ENCODE peak calls at places on chromosomes 5 and 9, in five cellular contexts. One of them, this sample, is unnamed.

GRCh38 chr9:78296893-78297671 is at the start of gene PSAT1:
- DNase-seq in IMR-90: peak
- DNase-seq in H1: peak
- DNase-seq in neuronal stem cell: peak
- DNase-seq in mesendoderm: peak
- DNase-seq in this sample: peak

GRCh38 chr9:37383876-37384715 is 38.4 kb upstream of the GRHPR start:
- DNase-seq in mesendoderm: no peak
- DNase-seq in H1: no peak
- DNase-seq in neuronal stem cell: no peak
- DNase-seq in IMR-90: no peak
- DNase-seq in this sample: no peak

GRCh38 chr5:133469252-133469651 is 143.1 kb downstream of the FSTL4 start:
- DNase-seq in IMR-90: no peak
- DNase-seq in H1: no peak
- DNase-seq in neuronal stem cell: no peak
- DNase-seq in mesendoderm: no peak
- DNase-seq in this sample: no peak

GRCh38 chr5:99019812-99020697 is 91.2 kb upstream of the CHD1 start:
- DNase-seq in IMR-90: peak
- DNase-seq in neuronal stem cell: no peak
- DNase-seq in mesendoderm: no peak
- DNase-seq in H1: no peak
- DNase-seq in this sample: no peak

GRCh38 chr9:137694236-137694959 is 75.6 kb downstream of the EHMT1 start:
- DNase-seq in neuronal stem cell: no peak
- DNase-seq in mesendoderm: no peak
- DNase-seq in H1: no peak
- DNase-seq in IMR-90: no peak
- DNase-seq in this sample: peak

GRCh38 chr9:114905160-114905940 is 25.0 kb downstream of the TNFSF8 start:
- DNase-seq in H1: no peak
- DNase-seq in mesendoderm: no peak
- DNase-seq in neuronal stem cell: no peak
- DNase-seq in IMR-90: no peak
- DNase-seq in this sample: no peak

GRCh38 chr5:93829346-93829745 is 87.9 kb upstream of the POU5F2 start:
- DNase-seq in IMR-90: peak
- DNase-seq in neuronal stem cell: no peak
- DNase-seq in mesendoderm: no peak
- DNase-seq in H1: no peak
- DNase-seq in this sample: no peak

GRCh38 chr5:39068099-39068498 is 6.1 kb downstream of the RICTOR start:
- DNase-seq in H1: no peak
- DNase-seq in mesendoderm: peak
- DNase-seq in IMR-90: no peak
- DNase-seq in neuronal stem cell: no peak
- DNase-seq in this sample: no peak

GRCh38 chr5:3284506-3284905 is 311.1 kb upstream of the IRX1 start:
- DNase-seq in neuronal stem cell: no peak
- DNase-seq in IMR-90: no peak
- DNase-seq in H1: no peak
- DNase-seq in mesendoderm: no peak
- DNase-seq in this sample: no peak

GRCh38 chr5:72178910-72179815 is 71.9 kb downstream of the MAP1B start:
- DNase-seq in H1: no peak
- DNase-seq in mesendoderm: peak
- DNase-seq in neuronal stem cell: peak
- DNase-seq in IMR-90: peak
- DNase-seq in this sample: no peak

GRCh38 chr9:134559013-134559412 is 82.6 kb upstream of the COL5A1 start:
- DNase-seq in neuronal stem cell: no peak
- DNase-seq in IMR-90: no peak
- DNase-seq in H1: no peak
- DNase-seq in mesendoderm: no peak
- DNase-seq in this sample: peak

GRCh38 chr9:134558124-134558805 is 83.3 kb upstream of the COL5A1 start:
- DNase-seq in neuronal stem cell: no peak
- DNase-seq in mesendoderm: no peak
- DNase-seq in IMR-90: no peak
- DNase-seq in H1: no peak
- DNase-seq in this sample: peak

GRCh38 chr9:134560654-134561053 is 80.9 kb upstream of the COL5A1 start:
- DNase-seq in neuronal stem cell: no peak
- DNase-seq in H1: no peak
- DNase-seq in mesendoderm: no peak
- DNase-seq in IMR-90: no peak
- DNase-seq in this sample: no peak

GRCh38 chr9:134561427-134562145 is 80.0 kb upstream of the COL5A1 start:
- DNase-seq in neuronal stem cell: no peak
- DNase-seq in IMR-90: no peak
- DNase-seq in mesendoderm: no peak
- DNase-seq in H1: no peak
- DNase-seq in this sample: no peak

GRCh38 chr9:134560206-134560605 is 81.4 kb upstream of the COL5A1 start:
- DNase-seq in mesendoderm: no peak
- DNase-seq in IMR-90: no peak
- DNase-seq in neuronal stem cell: no peak
- DNase-seq in H1: no peak
- DNase-seq in this sample: peak
- H2AK5ac ChIP-seq in mesendoderm: no peak
- H2AK5ac ChIP-seq in IMR-90: peak
- H2AK5ac ChIP-seq in neuronal stem cell: no peak
- H2AK5ac ChIP-seq in H1: no peak
- H2AK5ac ChIP-seq in this sample: no peak

DNA sequence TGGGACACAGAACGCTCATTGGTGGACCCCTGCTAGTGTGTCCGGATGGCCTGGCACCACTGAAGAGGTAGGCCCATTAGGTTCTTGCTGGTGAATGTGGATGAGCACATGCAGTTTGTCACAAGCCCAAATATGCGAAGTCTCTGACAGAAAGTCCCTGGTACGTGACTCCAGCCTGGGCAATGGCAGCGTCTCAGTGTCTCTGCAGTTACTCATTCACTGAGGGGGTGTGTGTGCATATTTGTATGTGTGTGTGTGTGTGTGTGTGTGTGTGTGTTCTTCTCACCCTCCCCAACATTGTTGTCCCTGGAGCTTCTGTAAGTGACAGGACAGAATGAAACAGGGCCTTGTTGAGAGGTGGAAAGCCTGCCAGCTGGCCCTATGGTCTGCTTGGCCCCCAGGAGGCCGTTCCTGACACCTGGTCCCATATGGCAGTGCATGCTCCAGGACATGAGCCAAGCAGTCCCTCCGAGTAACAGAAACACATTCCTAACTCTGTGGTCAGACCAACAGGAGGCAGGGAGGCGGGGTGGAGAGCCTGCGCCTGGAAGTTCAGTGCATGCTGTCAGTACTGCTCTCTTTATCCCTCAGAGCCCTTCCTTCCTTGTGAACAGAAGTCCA is 169.9 kb downstream of the SLC28A3 start:
- DNase-seq in mesendoderm: peak
- DNase-seq in neuronal stem cell: no peak
- DNase-seq in IMR-90: peak
- DNase-seq in H1: no peak
- DNase-seq in this sample: peak
- H2AK5ac ChIP-seq in mesendoderm: no peak
- H2AK5ac ChIP-seq in neuronal stem cell: no peak
- H2AK5ac ChIP-seq in IMR-90: peak
- H2AK5ac ChIP-seq in H1: no peak
- H2AK5ac ChIP-seq in this sample: no peak

GRCh38 chr5:177489119-177489716 is 8.2 kb downstream of the PDLIM7 start:
- DNase-seq in mesendoderm: no peak
- DNase-seq in IMR-90: no peak
- DNase-seq in neuronal stem cell: no peak
- DNase-seq in H1: no peak
- DNase-seq in this sample: peak

GRCh38 chr5:177491983-177492746 is 5.2 kb downstream of the PDLIM7 start:
- DNase-seq in mesendoderm: no peak
- DNase-seq in neuronal stem cell: no peak
- DNase-seq in IMR-90: no peak
- DNase-seq in H1: no peak
- DNase-seq in this sample: no peak

GRCh38 chr5:177491429-177491945 is 5.9 kb downstream of the PDLIM7 start:
- DNase-seq in neuronal stem cell: peak
- DNase-seq in IMR-90: no peak
- DNase-seq in H1: no peak
- DNase-seq in mesendoderm: peak
- DNase-seq in this sample: peak

GRCh38 chr5:177490311-177490991 is 7.0 kb downstream of the PDLIM7 start:
- DNase-seq in H1: no peak
- DNase-seq in mesendoderm: no peak
- DNase-seq in IMR-90: no peak
- DNase-seq in neuronal stem cell: no peak
- DNase-seq in this sample: no peak

GRCh38 chr5:177490992-177491391 is 6.4 kb downstream of the PDLIM7 start:
- DNase-seq in mesendoderm: no peak
- DNase-seq in IMR-90: no peak
- DNase-seq in H1: no peak
- DNase-seq in neuronal stem cell: no peak
- DNase-seq in this sample: no peak
- H2AK5ac ChIP-seq in mesendoderm: no peak
- H2AK5ac ChIP-seq in IMR-90: no peak
- H2AK5ac ChIP-seq in H1: no peak
- H2AK5ac ChIP-seq in neuronal stem cell: peak
- H2AK5ac ChIP-seq in this sample: no peak

DNA sequence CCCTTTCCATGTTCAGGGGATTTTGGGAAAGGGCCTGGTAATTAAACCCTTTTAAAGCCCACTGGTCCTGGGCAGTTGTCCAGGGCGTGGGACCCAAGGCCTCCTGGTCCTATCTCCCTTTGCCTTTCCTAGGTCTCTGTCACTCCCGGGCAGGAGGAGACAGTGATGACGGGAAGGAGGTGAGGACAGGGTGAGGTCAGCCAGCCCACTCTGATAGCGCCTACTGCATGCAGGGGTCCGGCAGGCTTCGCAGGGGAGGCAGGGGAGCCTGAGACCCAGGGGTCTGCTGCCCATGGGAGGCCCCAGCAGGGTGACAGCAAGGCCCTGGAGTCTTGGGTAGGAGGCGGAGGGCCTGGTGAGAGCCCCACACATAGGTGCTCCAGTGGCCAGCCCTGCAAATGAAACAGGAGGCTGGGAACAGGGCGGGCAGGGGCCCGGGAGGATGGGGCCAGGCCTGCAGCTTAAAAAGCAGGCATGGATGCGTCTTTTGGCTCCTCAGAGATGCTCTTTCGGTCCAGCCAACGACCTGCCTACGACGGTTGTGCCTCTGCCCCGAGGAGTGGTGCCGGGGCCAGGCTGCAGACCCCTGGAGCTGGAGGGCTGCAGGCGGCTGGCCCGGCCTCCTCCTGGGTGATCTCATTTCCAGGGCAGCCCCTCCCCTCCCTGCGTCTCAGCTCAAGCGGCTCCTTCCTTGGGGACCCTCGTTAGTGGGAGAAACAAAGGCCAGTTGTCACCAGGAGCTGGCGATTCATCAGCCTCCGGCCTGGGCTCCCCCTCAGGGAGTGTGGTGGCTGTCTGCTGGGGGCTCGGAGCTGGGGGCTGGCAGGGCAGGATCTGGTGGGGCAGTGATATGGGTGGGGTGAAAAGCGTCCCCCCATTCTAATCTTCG is 6.7 kb upstream of the RXRA start:
- DNase-seq in IMR-90: no peak
- DNase-seq in mesendoderm: peak
- DNase-seq in H1: no peak
- DNase-seq in neuronal stem cell: no peak
- DNase-seq in this sample: no peak
- H2AK5ac ChIP-seq in IMR-90: peak
- H2AK5ac ChIP-seq in mesendoderm: no peak
- H2AK5ac ChIP-seq in H1: no peak
- H2AK5ac ChIP-seq in neuronal stem cell: peak
- H2AK5ac ChIP-seq in this sample: no peak

This sample was measured in H9.